ENCODE peak calls at places on chromosomes 1 and 21, in five cellular contexts. One of them, this sample, is unnamed.

GRCh38 chr1:11925938-11926292 is 312 bp downstream of the KIAA2013 start:
- DNase-seq in A549: no peak
- DNase-seq in aorta: peak; percentile 59
- DNase-seq in CD8-positive, alpha-beta T cell: no peak
- DNase-seq in upper lobe of right lung: peak; percentile 75
- DNase-seq in this sample: no peak

GRCh38 chr21:35138665-35139381 is 89.7 kb upstream of the RUNX1 start:
- DNase-seq in CD8-positive, alpha-beta T cell: peak; percentile 12
- DNase-seq in aorta: no peak
- DNase-seq in upper lobe of right lung: no peak
- DNase-seq in A549: no peak
- DNase-seq in this sample: no peak

GRCh38 chr1:30381671-30382365 is 341.6 kb downstream of the MATN1 start:
- DNase-seq in CD8-positive, alpha-beta T cell: no peak
- DNase-seq in aorta: no peak
- DNase-seq in A549: no peak
- DNase-seq in upper lobe of right lung: peak; percentile 30
- DNase-seq in this sample: no peak

GRCh38 chr1:198467907-198468306 is 72.6 kb downstream of the ATP6V1G3 start:
- DNase-seq in CD8-positive, alpha-beta T cell: no peak
- DNase-seq in aorta: no peak
- DNase-seq in A549: no peak
- DNase-seq in upper lobe of right lung: no peak
- DNase-seq in this sample: no peak

GRCh38 chr1:244730153-244730933 is 77.4 kb downstream of the DESI2 start:
- DNase-seq in upper lobe of right lung: peak; percentile 78
- DNase-seq in A549: no peak
- DNase-seq in CD8-positive, alpha-beta T cell: no peak
- DNase-seq in aorta: peak; percentile 58
- DNase-seq in this sample: peak; percentile 56

GRCh38 chr1:234655328-234656069 is 45.5 kb upstream of the IRF2BP2 start:
- DNase-seq in A549: no peak
- DNase-seq in upper lobe of right lung: no peak
- DNase-seq in aorta: no peak
- DNase-seq in CD8-positive, alpha-beta T cell: no peak
- DNase-seq in this sample: no peak

GRCh38 chr1:225736651-225737097 is 41.0 kb upstream of the SRP9 start:
- DNase-seq in A549: no peak
- DNase-seq in aorta: no peak
- DNase-seq in upper lobe of right lung: no peak
- DNase-seq in CD8-positive, alpha-beta T cell: no peak
- DNase-seq in this sample: no peak

GRCh38 chr1:44293761-44294315 is 61.2 kb downstream of the ERI3 start:
- DNase-seq in CD8-positive, alpha-beta T cell: no peak
- DNase-seq in upper lobe of right lung: no peak
- DNase-seq in aorta: no peak
- DNase-seq in A549: no peak
- DNase-seq in this sample: peak; percentile 97

GRCh38 chr1:199218065-199218464 is 579.2 kb downstream of the PTPRC start:
- DNase-seq in A549: no peak
- DNase-seq in CD8-positive, alpha-beta T cell: no peak
- DNase-seq in aorta: no peak
- DNase-seq in upper lobe of right lung: no peak
- DNase-seq in this sample: no peak

GRCh38 chr1:6002714-6003501 is 10.7 kb upstream of the NPHP4 start:
- DNase-seq in A549: no peak
- DNase-seq in upper lobe of right lung: peak; percentile 57
- DNase-seq in aorta: peak; percentile 39
- DNase-seq in CD8-positive, alpha-beta T cell: no peak
- DNase-seq in this sample: no peak

GRCh38 chr1:68975534-68975933 is 478.7 kb upstream of the DEPDC1 start:
- DNase-seq in upper lobe of right lung: no peak
- DNase-seq in aorta: no peak
- DNase-seq in A549: no peak
- DNase-seq in CD8-positive, alpha-beta T cell: no peak
- DNase-seq in this sample: peak; percentile 62

GRCh38 chr1:39955547-39956539 is 898 bp downstream of the MFSD2A start:
- DNase-seq in CD8-positive, alpha-beta T cell: peak; percentile 27
- DNase-seq in A549: peak; percentile 30
- DNase-seq in aorta: no peak
- DNase-seq in upper lobe of right lung: no peak
- DNase-seq in this sample: peak; percentile 68

GRCh38 chr1:234724517-234725176 is 114.7 kb upstream of the IRF2BP2 start:
- DNase-seq in upper lobe of right lung: peak; percentile 81
- DNase-seq in A549: peak; percentile 82
- DNase-seq in aorta: peak; percentile 86
- DNase-seq in CD8-positive, alpha-beta T cell: no peak
- DNase-seq in this sample: peak; percentile 89

GRCh38 chr1:241542199-241542907 is 10.2 kb downstream of the KMO start:
- DNase-seq in upper lobe of right lung: no peak
- DNase-seq in CD8-positive, alpha-beta T cell: no peak
- DNase-seq in aorta: no peak
- DNase-seq in A549: no peak
- DNase-seq in this sample: no peak

GRCh38 chr21:38823737-38824123 is 18.0 kb downstream of the ETS2 start:
- DNase-seq in aorta: no peak
- DNase-seq in CD8-positive, alpha-beta T cell: no peak
- DNase-seq in upper lobe of right lung: no peak
- DNase-seq in A549: no peak
- DNase-seq in this sample: no peak

GRCh38 chr21:38821959-38822682 is 16.4 kb downstream of the ETS2 start:
- DNase-seq in upper lobe of right lung: peak; percentile 64
- DNase-seq in aorta: no peak
- DNase-seq in CD8-positive, alpha-beta T cell: no peak
- DNase-seq in A549: no peak
- DNase-seq in this sample: no peak

GRCh38 chr21:38821248-38821647 is 15.5 kb downstream of the ETS2 start:
- DNase-seq in aorta: no peak
- DNase-seq in A549: no peak
- DNase-seq in upper lobe of right lung: no peak
- DNase-seq in CD8-positive, alpha-beta T cell: no peak
- DNase-seq in this sample: no peak

GRCh38 chr21:38824124-38824822 is 18.5 kb downstream of the ETS2 start:
- DNase-seq in aorta: no peak
- DNase-seq in A549: no peak
- DNase-seq in CD8-positive, alpha-beta T cell: no peak
- DNase-seq in upper lobe of right lung: no peak
- DNase-seq in this sample: no peak

DNA sequence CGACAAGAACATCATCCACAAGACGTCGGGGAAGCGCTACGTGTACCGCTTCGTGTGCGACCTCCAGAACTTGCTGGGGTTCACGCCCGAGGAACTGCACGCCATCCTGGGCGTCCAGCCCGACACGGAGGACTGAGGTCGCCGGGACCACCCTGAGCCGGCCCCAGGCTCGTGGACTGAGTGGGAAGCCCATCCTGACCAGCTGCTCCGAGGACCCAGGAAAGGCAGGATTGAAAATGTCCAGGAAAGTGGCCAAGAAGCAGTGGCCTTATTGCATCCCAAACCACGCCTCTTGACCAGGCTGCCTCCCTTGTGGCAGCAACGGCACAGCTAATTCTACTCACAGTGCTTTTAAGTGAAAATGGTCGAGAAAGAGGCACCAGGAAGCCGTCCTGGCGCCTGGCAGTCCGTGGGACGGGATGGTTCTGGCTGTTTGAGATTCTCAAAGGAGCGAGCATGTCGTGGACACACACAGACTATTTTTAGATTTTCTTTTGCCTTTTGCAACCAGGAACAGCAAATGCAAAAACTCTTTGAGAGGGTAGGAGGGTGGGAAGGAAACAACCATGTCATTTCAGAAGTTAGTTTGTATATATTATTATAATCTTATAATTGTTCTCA is 17.1 kb downstream of the ETS2 start:
- DNase-seq in A549: no peak
- DNase-seq in upper lobe of right lung: no peak
- DNase-seq in aorta: peak; percentile 63
- DNase-seq in CD8-positive, alpha-beta T cell: no peak
- DNase-seq in this sample: no peak
- H3K27ac ChIP-seq in A549: no peak overlapping the region
- H3K27ac ChIP-seq in upper lobe of right lung: peak overlapping the region; percentile 71
- H3K27ac ChIP-seq in aorta: peak overlapping the region; percentile 66
- H3K27ac ChIP-seq in CD8-positive, alpha-beta T cell: no peak overlapping the region
- H3K27ac ChIP-seq in this sample: peak overlapping the region; percentile 7

GRCh38 chr1:20477355-20478071 is 8.5 kb downstream of the CAMK2N1 start:
- DNase-seq in upper lobe of right lung: no peak
- DNase-seq in aorta: no peak
- DNase-seq in CD8-positive, alpha-beta T cell: no peak
- DNase-seq in A549: no peak
- DNase-seq in this sample: no peak
- H3K4me1 ChIP-seq in upper lobe of right lung: peaks cover 16% of the 10 kb centered on the region
- H3K4me1 ChIP-seq in aorta: no peaks in the 10 kb centered on the region
- H3K4me1 ChIP-seq in CD8-positive, alpha-beta T cell: no peaks in the 10 kb centered on the region
- H3K4me1 ChIP-seq in A549: peaks cover 94% of the 10 kb centered on the region
- H3K4me1 ChIP-seq in this sample: no peaks in the 10 kb centered on the region

GRCh38 chr21:44380876-44381275 is 27.5 kb downstream of the TRPM2 start:
- DNase-seq in CD8-positive, alpha-beta T cell: no peak
- DNase-seq in A549: no peak
- DNase-seq in aorta: no peak
- DNase-seq in upper lobe of right lung: peak; percentile 47
- DNase-seq in this sample: no peak
- H3K4me3 ChIP-seq in CD8-positive, alpha-beta T cell: no peak overlapping the region
- H3K4me3 ChIP-seq in A549: no peak overlapping the region
- H3K4me3 ChIP-seq in aorta: no peak overlapping the region
- H3K4me3 ChIP-seq in upper lobe of right lung: no peak overlapping the region
- H3K4me3 ChIP-seq in this sample: no peak overlapping the region

DNA sequence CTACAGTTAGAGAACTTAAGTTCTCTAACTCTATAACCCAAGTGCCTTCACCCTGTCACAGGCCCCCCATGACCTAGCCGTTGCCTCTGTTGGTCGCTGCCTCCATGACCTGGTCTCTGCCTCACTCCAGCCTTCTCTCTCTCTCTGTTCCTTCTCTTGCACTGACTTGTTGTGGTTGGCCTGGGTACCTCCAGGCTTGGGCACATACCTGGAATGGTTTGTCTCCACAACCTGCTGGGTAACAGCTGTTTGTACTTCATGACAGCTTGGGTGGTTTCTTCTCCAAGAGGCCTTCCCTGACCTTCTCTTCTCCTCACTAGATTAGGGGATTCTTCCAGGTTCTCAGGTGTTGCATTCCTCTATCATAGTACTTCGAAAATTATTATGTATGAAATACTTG is 371.6 kb upstream of the USP24 start:
- DNase-seq in CD8-positive, alpha-beta T cell: no peak
- DNase-seq in A549: no peak
- DNase-seq in aorta: no peak
- DNase-seq in upper lobe of right lung: no peak
- DNase-seq in this sample: no peak
- H3K27ac ChIP-seq in CD8-positive, alpha-beta T cell: no peak overlapping the region
- H3K27ac ChIP-seq in A549: peak overlapping the region; percentile 37
- H3K27ac ChIP-seq in aorta: peak overlapping the region; percentile 76
- H3K27ac ChIP-seq in upper lobe of right lung: no peak overlapping the region
- H3K27ac ChIP-seq in this sample: no peak overlapping the region

DNA sequence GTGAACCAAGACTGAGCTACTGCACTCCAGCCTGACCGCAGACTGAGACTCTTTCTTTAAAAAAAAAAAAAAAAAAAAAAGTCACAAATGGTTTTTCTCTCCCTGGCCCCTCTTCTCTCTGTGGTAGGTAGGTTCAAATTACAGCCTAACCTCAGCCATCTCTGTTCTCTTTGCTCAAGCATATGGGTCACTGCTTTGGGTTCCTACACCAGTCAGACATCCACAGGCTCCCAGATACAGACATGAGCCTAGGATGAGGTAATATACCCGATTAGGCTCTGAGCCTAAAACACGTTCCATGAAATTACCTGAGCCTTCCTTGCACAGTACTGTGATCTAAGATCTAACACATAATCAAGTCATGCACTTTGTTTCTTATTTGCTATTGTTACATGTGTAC is 90.5 kb upstream of the JAK1 start:
- DNase-seq in A549: no peak
- DNase-seq in CD8-positive, alpha-beta T cell: no peak
- DNase-seq in upper lobe of right lung: no peak
- DNase-seq in aorta: no peak
- DNase-seq in this sample: no peak
- H3K4me1 ChIP-seq in A549: peaks cover 3% of the 10 kb centered on the region
- H3K4me1 ChIP-seq in CD8-positive, alpha-beta T cell: peaks cover 5% of the 10 kb centered on the region
- H3K4me1 ChIP-seq in upper lobe of right lung: peaks cover 29% of the 10 kb centered on the region
- H3K4me1 ChIP-seq in aorta: no peaks in the 10 kb centered on the region
- H3K4me1 ChIP-seq in this sample: peaks cover 3% of the 10 kb centered on the region

GRCh38 chr1:22489823-22490222 is 38.2 kb downstream of the ZBTB40 start:
- DNase-seq in CD8-positive, alpha-beta T cell: no peak
- DNase-seq in upper lobe of right lung: no peak
- DNase-seq in A549: no peak
- DNase-seq in aorta: no peak
- DNase-seq in this sample: no peak
- H3K4me3 ChIP-seq in CD8-positive, alpha-beta T cell: no peak overlapping the region
- H3K4me3 ChIP-seq in upper lobe of right lung: no peak overlapping the region
- H3K4me3 ChIP-seq in A549: no peak overlapping the region
- H3K4me3 ChIP-seq in aorta: no peak overlapping the region
- H3K4me3 ChIP-seq in this sample: no peak overlapping the region

GRCh38 chr1:66334311-66334710 is 199.6 kb upstream of the SGIP1 start:
- DNase-seq in aorta: no peak
- DNase-seq in CD8-positive, alpha-beta T cell: no peak
- DNase-seq in upper lobe of right lung: no peak
- DNase-seq in A549: no peak
- DNase-seq in this sample: no peak

GRCh38 chr1:66335859-66336640 is 197.9 kb upstream of the SGIP1 start:
- DNase-seq in upper lobe of right lung: peak; percentile 64
- DNase-seq in CD8-positive, alpha-beta T cell: peak; percentile 40
- DNase-seq in aorta: peak; percentile 85
- DNase-seq in A549: no peak
- DNase-seq in this sample: peak; percentile 28

GRCh38 chr1:66335125-66335524 is 198.8 kb upstream of the SGIP1 start:
- DNase-seq in upper lobe of right lung: no peak
- DNase-seq in CD8-positive, alpha-beta T cell: no peak
- DNase-seq in aorta: no peak
- DNase-seq in A549: no peak
- DNase-seq in this sample: no peak

GRCh38 chr1:66337249-66337648 is 196.7 kb upstream of the SGIP1 start:
- DNase-seq in CD8-positive, alpha-beta T cell: no peak
- DNase-seq in aorta: no peak
- DNase-seq in A549: no peak
- DNase-seq in upper lobe of right lung: no peak
- DNase-seq in this sample: no peak

GRCh38 chr1:66336641-66336991 is 197.3 kb upstream of the SGIP1 start:
- DNase-seq in upper lobe of right lung: no peak
- DNase-seq in CD8-positive, alpha-beta T cell: no peak
- DNase-seq in A549: no peak
- DNase-seq in aorta: no peak
- DNase-seq in this sample: no peak
- H3K27ac ChIP-seq in upper lobe of right lung: peak overlapping the region; percentile 82
- H3K27ac ChIP-seq in CD8-positive, alpha-beta T cell: peak overlapping the region; percentile 86
- H3K27ac ChIP-seq in A549: peak overlapping the region; percentile 95
- H3K27ac ChIP-seq in aorta: no peak overlapping the region
- H3K27ac ChIP-seq in this sample: peak overlapping the region; percentile 4

GRCh38 chr1:206551985-206552325 is 44.6 kb downstream of the RASSF5 start:
- DNase-seq in upper lobe of right lung: no peak
- DNase-seq in A549: no peak
- DNase-seq in CD8-positive, alpha-beta T cell: peak; percentile 60
- DNase-seq in aorta: no peak
- DNase-seq in this sample: no peak
- H3K4me1 ChIP-seq in upper lobe of right lung: peaks cover 31% of the 10 kb centered on the region
- H3K4me1 ChIP-seq in A549: peaks cover 5% of the 10 kb centered on the region
- H3K4me1 ChIP-seq in CD8-positive, alpha-beta T cell: peaks cover 54% of the 10 kb centered on the region
- H3K4me1 ChIP-seq in aorta: no peaks in the 10 kb centered on the region
- H3K4me1 ChIP-seq in this sample: peaks cover 47% of the 10 kb centered on the region

GRCh38 chr1:79040424-79041089 is 34.0 kb upstream of the ADGRL4 start:
- DNase-seq in A549: no peak
- DNase-seq in upper lobe of right lung: no peak
- DNase-seq in aorta: no peak
- DNase-seq in CD8-positive, alpha-beta T cell: no peak
- DNase-seq in this sample: no peak
- H3K4me3 ChIP-seq in A549: no peak overlapping the region
- H3K4me3 ChIP-seq in upper lobe of right lung: peak overlapping the region; percentile 30
- H3K4me3 ChIP-seq in aorta: no peak overlapping the region
- H3K4me3 ChIP-seq in CD8-positive, alpha-beta T cell: no peak overlapping the region
- H3K4me3 ChIP-seq in this sample: no peak overlapping the region

This sample was measured in thyroid gland.